ENCODE peak calls at places on chromosomes 3 and 15, in eight cellular contexts. E, D, I, T, Y, B, H and J are unnamed samples.

GRCh38 chr15:81087121-81087520 is 46.9 kb upstream of the CFAP161 start:
- DNase-seq in E (no peak), D (no peak), I (no peak), T (no peak), Y (no peak), B (peak; percentile 19), H (no peak), J (no peak)

GRCh38 chr15:25709437-25710159 is 153.5 kb downstream of the ATP10A start:
- DNase-seq in E (no peak), D (no peak), I (no peak), T (no peak), Y (no peak), B (no peak), H (no peak), J (no peak)

GRCh38 chr15:66004618-66005262 is 135.4 kb downstream of the RAB11A start:
- DNase-seq in E (no peak), D (no peak), I (peak; percentile 39), T (no peak), Y (peak; percentile 48), B (no peak), H (peak; percentile 12), J (peak; percentile 26)

GRCh38 chr3:38988955-38989354 is 62.8 kb downstream of the SCN11A start:
- DNase-seq in E (no peak), D (no peak), I (no peak), T (no peak), Y (no peak), B (no peak), H (no peak), J (no peak)

GRCh38 chr3:24145981-24146822 is 201.1 kb downstream of the NR1D2 start:
- DNase-seq in E (no peak), D (no peak), I (no peak), T (no peak), Y (no peak), B (no peak), H (no peak), J (peak; percentile 57)

GRCh38 chr15:70584838-70585706 is 178.3 kb downstream of the UACA start:
- DNase-seq in E (peak; percentile 74), D (peak; percentile 38), I (peak; percentile 84), T (no peak), Y (peak; percentile 84), B (peak; percentile 91), H (peak; percentile 84), J (peak; percentile 77)

GRCh38 chr3:48852151-48852550 is 4.5 kb upstream of the PRKAR2A start:
- DNase-seq in E (no peak), D (no peak), I (peak; percentile 22), T (no peak), Y (no peak), B (no peak), H (no peak), J (no peak)

GRCh38 chr3:138031536-138031935 is 21.6 kb downstream of the CLDN18 start:
- DNase-seq in E (no peak), D (no peak), I (no peak), T (peak; percentile 45), Y (no peak), B (no peak), H (no peak), J (no peak)

GRCh38 chr3:133930341-133930933 is 34.8 kb upstream of the RAB6B start:
- DNase-seq in E (peak; percentile 67), D (peak; percentile 41), I (peak; percentile 79), T (no peak), Y (no peak), B (peak; percentile 31), H (peak; percentile 25), J (peak; percentile 17)

GRCh38 chr15:68985361-68985891 is 29.1 kb upstream of the NOX5 start:
- DNase-seq in E (no peak), D (no peak), I (no peak), T (no peak), Y (no peak), B (no peak), H (no peak), J (no peak)

GRCh38 chr3:193214445-193214844 is 26.6 kb upstream of the PLAAT1 start:
- DNase-seq in E (no peak), D (no peak), I (no peak), T (no peak), Y (no peak), B (no peak), H (no peak), J (no peak)

GRCh38 chr3:170811928-170812591 is 57.9 kb downstream of the RPL22L1 start:
- DNase-seq in E (peak; percentile 77), D (peak; percentile 78), I (peak; percentile 80), T (peak; percentile 30), Y (peak; percentile 77), B (peak; percentile 78), H (peak; percentile 78), J (peak; percentile 67)

GRCh38 chr3:170809975-170810357 is 60.0 kb downstream of the RPL22L1 start:
- DNase-seq in E (peak; percentile 13), D (no peak), I (peak; percentile 29), T (no peak), Y (no peak), B (no peak), H (no peak), J (no peak)

GRCh38 chr3:170809021-170809974 is 60.7 kb downstream of the RPL22L1 start:
- DNase-seq in E (peak; percentile 33), D (peak; percentile 56), I (peak; percentile 54), T (no peak), Y (peak; percentile 47), B (no peak), H (peak; percentile 30), J (peak; percentile 19)

GRCh38 chr3:170813261-170813660 is 56.7 kb downstream of the RPL22L1 start:
- DNase-seq in E (no peak), D (no peak), I (no peak), T (no peak), Y (no peak), B (no peak), H (no peak), J (no peak)

DNA sequence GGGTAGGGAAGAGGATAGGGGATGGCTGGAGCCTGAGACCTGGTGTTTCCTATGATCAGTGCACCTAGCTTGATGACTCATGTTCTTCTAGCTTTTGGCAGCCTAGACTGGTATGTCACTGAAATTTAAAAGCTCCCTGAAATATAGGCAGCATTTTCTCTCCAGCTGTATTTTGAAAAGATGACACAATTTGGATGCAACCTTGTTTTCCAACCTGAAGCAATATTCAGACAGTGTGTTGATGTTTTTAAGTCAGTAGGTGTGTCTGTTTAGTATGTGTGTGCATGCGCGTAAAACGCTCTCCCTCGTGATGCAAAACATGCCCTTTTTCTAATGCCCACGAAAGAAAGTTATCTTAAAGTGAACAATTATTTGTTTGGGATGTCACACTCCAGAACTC is 58.5 kb downstream of the RPL22L1 start:
- DNase-seq in E (no peak), D (no peak), I (no peak), T (no peak), Y (no peak), B (no peak), H (no peak), J (no peak)
- TF ChIP-seq MAX in E (no peak), D (no peak), I (no peak), T (no peak), Y (no peak), B (no peak), H (no peak), J (no peak)

GRCh38 chr3:31182639-31183038 is 288.2 kb upstream of the GADL1 start:
- DNase-seq in E (no peak), D (no peak), I (no peak), T (no peak), Y (no peak), B (no peak), H (no peak), J (no peak)

GRCh38 chr3:31186041-31186440 is 291.6 kb upstream of the GADL1 start:
- DNase-seq in E (no peak), D (no peak), I (no peak), T (no peak), Y (no peak), B (no peak), H (no peak), J (no peak)

GRCh38 chr3:31187380-31187779 is 292.9 kb upstream of the GADL1 start:
- DNase-seq in E (no peak), D (no peak), I (no peak), T (no peak), Y (no peak), B (no peak), H (peak; percentile 87), J (no peak)

GRCh38 chr3:31184257-31185003 is 290.0 kb upstream of the GADL1 start:
- DNase-seq in E (no peak), D (no peak), I (no peak), T (no peak), Y (no peak), B (no peak), H (no peak), J (no peak)

GRCh38 chr3:31185004-31185357 is 290.5 kb upstream of the GADL1 start:
- DNase-seq in E (no peak), D (no peak), I (no peak), T (no peak), Y (no peak), B (no peak), H (no peak), J (no peak)
- TF ChIP-seq MAX in E (no peak), D (no peak), I (no peak), T (no peak), Y (no peak), B (no peak), H (no peak), J (no peak)

DNA sequence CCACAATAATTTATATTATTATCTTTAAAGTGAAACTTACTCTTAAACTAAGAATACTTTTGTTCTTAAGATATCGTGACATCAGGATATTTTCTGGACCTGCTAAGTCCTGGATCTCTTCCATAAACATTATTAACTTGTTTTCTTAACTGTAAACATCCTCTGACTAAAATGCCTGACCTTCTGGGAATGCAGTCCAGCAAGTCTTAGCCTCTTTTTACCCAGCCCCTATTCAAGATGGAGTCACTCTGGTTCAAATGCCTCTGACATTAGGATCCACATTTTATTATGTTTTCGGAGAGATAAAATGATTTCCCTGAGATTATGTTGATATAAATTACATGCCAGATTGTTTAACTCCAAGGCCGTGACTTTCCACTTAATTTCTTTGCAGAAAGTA is 37.6 kb downstream of the OSTN start:
- DNase-seq in E (no peak), D (no peak), I (no peak), T (no peak), Y (no peak), B (no peak), H (no peak), J (no peak)
- TF ChIP-seq MAX in E (no peak), D (no peak), I (no peak), T (no peak), Y (no peak), B (no peak), H (no peak), J (no peak)

GRCh38 chr3:176872771-176873209 is 324.5 kb downstream of the TBL1XR1 start:
- DNase-seq in E (peak; percentile 18), D (peak; percentile 10), I (peak; percentile 51), T (peak; percentile 16), Y (peak; percentile 69), B (peak; percentile 68), H (peak; percentile 38), J (peak; percentile 44)
- TF ChIP-seq MAX in E (no peak), D (no peak), I (no peak), T (no peak), Y (no peak), B (no peak), H (no peak), J (no peak)

GRCh38 chr15:41848595-41848994 is 9.9 kb downstream of the PLA2G4B start:
- DNase-seq in E (no peak), D (no peak), I (peak; percentile 73), T (no peak), Y (no peak), B (no peak), H (no peak), J (no peak)
- TF ChIP-seq MAX in E (no peak), D (no peak), I (no peak), T (no peak), Y (no peak), B (no peak), H (no peak), J (no peak)